ENCODE peak calls at places on chromosome 5, in seven cellular contexts. L is uterus; Q is stimulated activated CD8-positive, alpha-beta memory T cell treated with anti-CD3 and anti-CD28 coated beads, Interleukin-4, amount 100 ng/mL, for 4 hours; Z is endothelial cell; O is activated gamma-delta T cell treated with Interleukin-2 at 50 U/mL for 16 hours; M is fibroblast of gingiva; Y is HTR-8/SVneo. G is an unnamed sample.

GRCh38 chr5:174625591-174626365 is 98.6 kb upstream of the MSX2 start:
- DNase-seq in Y (no peak), L (no peak), M (no peak), O (no peak), Q (no peak), Z (no peak), G (no peak)

GRCh38 chr5:36279054-36279698 is 22.5 kb downstream of the RANBP3L start:
- DNase-seq in O (no peak), L (no peak), Y (no peak), Z (no peak), Q (no peak), M (peak; percentile 44), G (peak; percentile 70)

GRCh38 chr5:72007336-72008111 is 99.8 kb upstream of the MAP1B start:
- DNase-seq in Z (no peak), M (no peak), Q (no peak), O (no peak), L (no peak), Y (no peak), G (no peak)

GRCh38 chr5:80300125-80300524 is 19.7 kb upstream of the SPZ1 start:
- DNase-seq in M (no peak), L (no peak), Y (no peak), Q (no peak), O (no peak), Z (no peak), G (no peak)

GRCh38 chr5:155087036-155087435 is 73.5 kb downstream of the KIF4B start:
- DNase-seq in M (no peak), O (no peak), Q (no peak), Y (peak; percentile 38), L (no peak), Z (no peak), G (no peak)

GRCh38 chr5:65846102-65846501 is 80.3 kb upstream of the ERBIN start:
- DNase-seq in Z (no peak), Y (no peak), L (no peak), O (no peak), M (no peak), Q (no peak), G (no peak)

GRCh38 chr5:175887463-175887862 is 16.1 kb downstream of the CPLX2 start:
- DNase-seq in Y (no peak), M (no peak), L (no peak), O (no peak), Q (no peak), Z (no peak), G (no peak)

GRCh38 chr5:1793301-1793740 is 6.3 kb downstream of the MRPL36 start:
- DNase-seq in M (no peak), Q (no peak), O (no peak), Z (no peak), Y (no peak), L (no peak), G (peak; percentile 32)

GRCh38 chr5:55750063-55750462 is 12.2 kb downstream of the DDX4 start:
- DNase-seq in Q (no peak), Z (no peak), M (no peak), O (no peak), Y (no peak), L (no peak), G (no peak)

GRCh38 chr5:17248999-17249634 is 31.7 kb downstream of the BASP1 start:
- DNase-seq in O (no peak), Y (peak; percentile 99), M (peak; percentile 95), Q (no peak), L (no peak), Z (no peak), G (peak; percentile 95)

GRCh38 chr5:44640945-44641456 is 167.7 kb upstream of the MRPS30 start:
- DNase-seq in Z (no peak), O (no peak), L (no peak), Q (no peak), Y (no peak), M (no peak), G (no peak)

G was measured in foreskin fibroblast.